ENCODE peak calls at places on chromosomes 12 and 14, in four cellular contexts. C, L, J and A are unnamed samples.
A peak's percentile ranks its signal among the peaks of the same experiment; 100 is the strongest.

GRCh38 chr12:95943231-95943842 is at the start of gene AMDHD1:
- DNase-seq in C (peak; percentile 40), L (peak; percentile 75), J (peak; percentile 45), A (peak; percentile 46)

GRCh38 chr14:88040141-88040540 is 35.2 kb downstream of the GPR65 start:
- DNase-seq in C (no peak), L (no peak), J (no peak), A (no peak)

GRCh38 chr12:19432309-19433170 is 6.8 kb upstream of the AEBP2 start:
- DNase-seq in C (no peak), L (no peak), J (no peak), A (no peak)

GRCh38 chr12:74449872-74450271 is 87.8 kb upstream of the ATXN7L3B start:
- DNase-seq in C (peak; percentile 21), L (no peak), J (peak; percentile 59), A (no peak)

GRCh38 chr14:20347747-20348146 is 4.3 kb downstream of the PARP2 start:
- DNase-seq in C (no peak), L (no peak), J (no peak), A (no peak)

GRCh38 chr14:81209187-81209836 is 11.4 kb downstream of the GTF2A1 start:
- DNase-seq in C (no peak), L (no peak), J (no peak), A (no peak)

GRCh38 chr12:57465747-57466505 is 6.3 kb downstream of the GLI1 start:
- DNase-seq in C (no peak), L (no peak), J (no peak), A (no peak)

GRCh38 chr14:22095845-22096510 is 422.4 kb upstream of the OR4E1 start:
- DNase-seq in C (no peak), L (no peak), J (no peak), A (no peak)

GRCh38 chr12:132162508-132163031 is 18.3 kb downstream of the NOC4L start:
- DNase-seq in C (no peak), L (peak; percentile 90), J (peak; percentile 80), A (peak; percentile 84)

GRCh38 chr12:59182660-59183455 is 262.6 kb upstream of the LRIG3 start:
- DNase-seq in C (no peak), L (peak; percentile 27), J (no peak), A (peak; percentile 12)

GRCh38 chr12:29831173-29831572 is 47.4 kb upstream of the TMTC1 start:
- DNase-seq in C (no peak), L (no peak), J (no peak), A (no peak)

GRCh38 chr12:131950182-131950913 is 606 bp downstream of the EP400 start:
- DNase-seq in C (no peak), L (peak; percentile 61), J (no peak), A (no peak)

GRCh38 chr12:47990351-47991105 is 13.7 kb downstream of the COL2A1 start:
- DNase-seq in C (no peak), L (no peak), J (no peak), A (peak; percentile 44)

GRCh38 chr12:115079760-115080159 is 395.8 kb upstream of the TBX3 start:
- DNase-seq in C (no peak), L (no peak), J (peak; percentile 3), A (no peak)
- H3K4me1 ChIP-seq in C (no peaks in the 10 kb centered on the region), L (no peaks in the 10 kb centered on the region), J (no peaks in the 10 kb centered on the region), A (no peaks in the 10 kb centered on the region)

GRCh38 chr12:12819221-12819620 is 6.1 kb downstream of the DDX47 start:
- DNase-seq in C (no peak), L (peak; percentile 62), J (no peak), A (peak; percentile 8)
- H2AFZ ChIP-seq in C (no peak overlapping the region), L (no peak overlapping the region), J (no peak overlapping the region), A (no peak overlapping the region)

DNA sequence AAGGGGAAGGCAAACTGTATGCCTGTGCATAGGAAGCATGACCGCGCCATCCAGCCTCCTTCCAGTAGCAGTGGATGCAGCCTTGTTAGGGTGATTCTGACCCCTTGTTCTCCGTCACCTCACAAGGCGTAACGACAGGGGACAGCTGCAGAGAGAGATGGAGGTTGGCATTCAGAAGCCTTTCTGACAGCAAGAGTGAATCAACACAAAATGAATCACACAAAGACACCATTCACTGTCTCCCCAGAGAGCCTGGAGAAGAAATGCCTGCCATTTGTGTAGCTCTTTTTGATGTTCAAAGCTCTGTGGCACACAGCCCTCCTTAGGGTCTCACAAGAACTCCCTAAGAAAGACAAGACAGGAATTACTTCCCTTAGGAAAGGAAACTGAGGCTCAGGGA is 280.7 kb downstream of the CACNA1C start:
- DNase-seq in C (no peak), L (no peak), J (no peak), A (no peak)
- H3K4me1 ChIP-seq in C (peaks cover 41% of the 10 kb centered on the region), L (peaks cover 59% of the 10 kb centered on the region), J (peaks cover 42% of the 10 kb centered on the region), A (peaks cover 33% of the 10 kb centered on the region)

GRCh38 chr12:112711026-112711425 is 80.5 kb upstream of the RPH3A start:
- DNase-seq in C (no peak), L (no peak), J (no peak), A (no peak)

GRCh38 chr12:112714166-112714565 is 77.4 kb upstream of the RPH3A start:
- DNase-seq in C (no peak), L (no peak), J (no peak), A (no peak)

GRCh38 chr12:112711507-112711906 is 80.0 kb upstream of the RPH3A start:
- DNase-seq in C (no peak), L (no peak), J (no peak), A (no peak)

GRCh38 chr12:112716099-112717093 is 75.2 kb upstream of the RPH3A start:
- DNase-seq in C (peak; percentile 21), L (peak; percentile 12), J (no peak), A (no peak)
- H2AFZ ChIP-seq in C (peak overlapping the region; percentile 68), L (no peak overlapping the region), J (no peak overlapping the region), A (no peak overlapping the region)

DNA sequence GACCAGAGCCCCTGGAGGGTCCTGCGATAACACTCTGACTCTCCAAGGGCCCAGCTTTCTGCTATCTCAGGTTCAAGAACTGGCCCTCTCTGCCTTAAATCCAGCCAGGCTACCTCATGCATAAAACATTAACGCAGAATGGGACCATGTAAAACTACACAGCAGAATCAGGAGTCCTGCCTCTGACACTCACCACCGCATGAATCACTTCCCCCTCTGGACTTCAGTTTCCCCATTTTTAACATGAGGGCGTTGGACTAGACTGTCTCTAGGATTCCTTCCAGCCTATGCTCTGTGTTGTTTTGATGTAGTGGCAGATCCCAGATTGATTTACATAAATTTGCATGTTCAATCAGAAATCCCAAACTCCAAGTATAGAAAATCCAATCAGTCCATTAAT is 3.3 kb downstream of the NCKAP5L start:
- DNase-seq in C (no peak), L (peak; percentile 94), J (peak; percentile 77), A (peak; percentile 83)
- H3K4me1 ChIP-seq in C (peaks cover 5% of the 10 kb centered on the region), L (peaks cover 44% of the 10 kb centered on the region), J (peaks cover 41% of the 10 kb centered on the region), A (peaks cover 32% of the 10 kb centered on the region)

DNA sequence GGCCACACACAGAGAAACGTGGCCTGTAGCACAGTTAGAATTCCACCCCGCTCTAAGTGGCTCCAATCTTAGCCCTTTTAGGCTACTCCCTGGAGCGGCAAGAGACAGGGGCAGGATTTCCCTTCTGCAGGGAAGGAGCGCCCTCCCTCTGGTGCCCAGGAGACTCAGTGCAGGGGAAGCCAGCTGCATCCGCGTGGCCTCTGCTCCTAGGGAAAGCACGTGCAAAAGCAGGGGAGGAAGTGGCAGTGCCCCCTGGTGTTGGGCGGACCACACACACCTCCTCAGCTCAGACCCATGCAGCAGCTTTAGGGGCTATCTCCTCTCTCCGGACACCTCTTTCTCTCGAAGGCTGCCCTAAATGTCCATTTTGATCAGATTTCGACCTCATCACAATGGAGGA is 50.0 kb downstream of the SPRING1 start:
- DNase-seq in C (peak; percentile 60), L (peak; percentile 48), J (no peak), A (no peak)
- H2AFZ ChIP-seq in C (peak overlapping the region; percentile 89), L (no peak overlapping the region), J (peak overlapping the region; percentile 52), A (no peak overlapping the region)

DNA sequence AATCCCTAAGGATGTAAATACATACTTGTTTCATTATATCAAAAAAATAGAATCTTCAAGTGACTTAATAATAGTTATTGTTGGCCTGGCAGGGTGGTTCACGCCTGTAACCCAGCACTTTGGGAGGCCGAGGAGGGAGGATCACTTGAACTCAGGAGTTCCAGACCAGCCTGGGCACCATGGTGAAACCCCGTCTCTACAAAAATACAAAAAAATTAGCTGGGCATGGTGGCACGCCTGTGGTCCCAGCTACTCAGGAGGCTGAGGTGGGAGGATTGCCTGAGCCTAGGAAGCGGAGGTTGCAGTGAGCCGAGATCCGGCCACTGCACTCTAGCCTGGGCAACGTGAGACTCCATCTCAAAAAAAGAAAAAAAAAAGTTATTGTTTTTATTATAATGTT is 1.7 kb downstream of the USP15 start:
- DNase-seq in C (no peak), L (no peak), J (no peak), A (no peak)
- H3K4me1 ChIP-seq in C (peaks cover 3% of the 10 kb centered on the region), L (peaks cover 41% of the 10 kb centered on the region), J (no peaks in the 10 kb centered on the region), A (no peaks in the 10 kb centered on the region)